ENCODE peak calls at places on chromosomes 6 and 20, in nine cellular contexts. E is breast epithelium; T is lower lobe of right lung; V is CD8-positive, alpha-beta memory T cell; I is tibial artery; B is H9; W is upper lobe of left lung; M is A549; G is H1. U is an unnamed sample.

GRCh38 chr6:170295519-170296422 is 4.9 kb upstream of the DLL1 start:
- DNase-seq in I (peak), G (peak), T (peak), E (no peak), V (no peak), M (no peak), B (peak), W (peak), U (no peak)

GRCh38 chr6:75422024-75422639 is 71.5 kb downstream of the FILIP1 start:
- DNase-seq in M (no peak), G (no peak), E (no peak), W (no peak), I (no peak), T (no peak), V (no peak), B (no peak), U (no peak)

GRCh38 chr6:9398794-9399373 is 963.5 kb upstream of the SLC35B3 start:
- DNase-seq in W (peak), M (no peak), B (no peak), V (no peak), G (no peak), T (no peak), I (no peak), E (no peak), U (no peak)

GRCh38 chr6:46949662-46950280 is 28.0 kb upstream of the ADGRF5 start:
- DNase-seq in E (no peak), W (no peak), I (peak), V (no peak), T (peak), M (peak), B (no peak), G (no peak), U (no peak)

GRCh38 chr20:21136015-21136732 is 10.3 kb downstream of the KIZ start:
- DNase-seq in E (no peak), M (no peak), T (no peak), I (no peak), V (no peak), W (no peak), G (peak), B (no peak), U (no peak)

GRCh38 chr6:131781717-131782116 is 26.1 kb upstream of the ENPP1 start:
- DNase-seq in B (no peak), V (no peak), W (no peak), T (no peak), I (no peak), M (no peak), G (no peak), E (no peak), U (no peak)

GRCh38 chr6:34260576-34261267 is 11.9 kb upstream of the SMIM29 start:
- DNase-seq in B (no peak), I (peak), G (no peak), W (no peak), E (no peak), M (no peak), T (no peak), V (no peak), U (no peak)

GRCh38 chr6:138945354-138945753 is 42.7 kb downstream of the REPS1 start:
- DNase-seq in V (no peak), E (no peak), I (no peak), M (peak), G (no peak), T (no peak), B (peak), W (no peak), U (no peak)

GRCh38 chr6:118758942-118759341 is 107.6 kb upstream of the CEP85L start:
- DNase-seq in V (no peak), W (no peak), G (no peak), E (no peak), B (no peak), T (no peak), I (no peak), M (no peak), U (no peak)

GRCh38 chr6:31586596-31586995 is 519 bp downstream of the LST1 start:
- DNase-seq in B (no peak), G (no peak), V (peak), W (peak), I (no peak), M (no peak), E (no peak), T (no peak), U (no peak)

GRCh38 chr20:60138263-60139127 is 180.3 kb downstream of the CDH26 start:
- DNase-seq in M (no peak), G (no peak), W (peak), T (peak), I (no peak), B (no peak), V (no peak), E (no peak), U (no peak)

GRCh38 chr6:111013144-111013905 is 31.5 kb downstream of the RPF2 start:
- DNase-seq in T (no peak), I (no peak), B (no peak), G (no peak), M (no peak), E (no peak), W (no peak), V (no peak), U (no peak)

GRCh38 chr6:85401186-85402062 is 48.5 kb upstream of the NT5E start:
- DNase-seq in W (no peak), I (no peak), M (no peak), E (no peak), G (no peak), T (no peak), V (no peak), B (no peak), U (no peak)

DNA sequence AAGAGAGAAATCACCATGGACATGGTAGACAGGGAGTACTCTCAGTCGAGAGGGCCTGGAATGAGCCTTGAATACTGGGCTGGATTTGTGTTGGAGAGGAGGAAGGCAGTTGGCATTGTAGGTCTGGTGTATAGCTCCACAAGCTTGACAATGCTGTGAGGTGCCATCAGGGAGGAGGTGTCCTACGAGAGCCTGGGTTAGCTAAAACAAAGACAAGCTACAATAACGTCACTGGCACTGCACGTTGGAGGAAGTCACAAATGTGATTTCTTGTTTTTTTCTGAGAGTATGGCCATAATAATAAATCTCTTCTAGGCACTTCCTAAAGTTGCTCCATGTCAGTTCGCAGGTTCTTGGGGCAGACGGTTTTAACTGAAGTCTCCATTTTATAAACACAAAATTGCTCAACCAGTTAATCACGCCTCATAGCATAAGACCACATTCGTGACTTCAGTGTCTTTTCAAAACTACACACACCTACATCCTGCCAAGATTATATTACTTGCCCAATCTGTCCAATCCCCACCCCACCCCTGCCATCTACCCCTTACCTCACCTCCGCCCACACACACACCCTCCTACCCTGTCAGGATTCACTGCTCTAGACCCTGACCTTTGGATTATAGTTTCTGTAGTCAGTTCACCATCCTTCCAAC is 4.4 kb upstream of the HLA-DMB start:
- DNase-seq in G (no peak), W (no peak), E (no peak), I (no peak), T (no peak), V (no peak), B (no peak), M (no peak), U (no peak)
- H3K27ac ChIP-seq in G (no peak), W (peak), E (no peak), I (no peak), T (peak), V (peak), B (no peak), M (no peak), U (no peak)

GRCh38 chr6:30326446-30327231 is at the start of gene TRIM39:
- DNase-seq in G (peak), V (peak), E (peak), T (peak), B (peak), W (peak), M (peak), I (peak), U (no peak)

GRCh38 chr6:30325873-30326445 is 768 bp upstream of the TRIM39 start:
- DNase-seq in I (no peak), M (no peak), V (no peak), G (peak), B (peak), T (no peak), E (no peak), W (no peak), U (no peak)

GRCh38 chr6:30327232-30327746 is 562 bp downstream of the TRIM39 start:
- DNase-seq in B (no peak), T (no peak), E (peak), M (no peak), W (no peak), G (no peak), I (no peak), V (no peak), U (peak)

GRCh38 chr6:30323806-30324205 is 2.9 kb upstream of the TRIM39 start:
- DNase-seq in I (no peak), T (no peak), M (no peak), B (no peak), W (no peak), E (no peak), G (no peak), V (no peak), U (no peak)

DNA sequence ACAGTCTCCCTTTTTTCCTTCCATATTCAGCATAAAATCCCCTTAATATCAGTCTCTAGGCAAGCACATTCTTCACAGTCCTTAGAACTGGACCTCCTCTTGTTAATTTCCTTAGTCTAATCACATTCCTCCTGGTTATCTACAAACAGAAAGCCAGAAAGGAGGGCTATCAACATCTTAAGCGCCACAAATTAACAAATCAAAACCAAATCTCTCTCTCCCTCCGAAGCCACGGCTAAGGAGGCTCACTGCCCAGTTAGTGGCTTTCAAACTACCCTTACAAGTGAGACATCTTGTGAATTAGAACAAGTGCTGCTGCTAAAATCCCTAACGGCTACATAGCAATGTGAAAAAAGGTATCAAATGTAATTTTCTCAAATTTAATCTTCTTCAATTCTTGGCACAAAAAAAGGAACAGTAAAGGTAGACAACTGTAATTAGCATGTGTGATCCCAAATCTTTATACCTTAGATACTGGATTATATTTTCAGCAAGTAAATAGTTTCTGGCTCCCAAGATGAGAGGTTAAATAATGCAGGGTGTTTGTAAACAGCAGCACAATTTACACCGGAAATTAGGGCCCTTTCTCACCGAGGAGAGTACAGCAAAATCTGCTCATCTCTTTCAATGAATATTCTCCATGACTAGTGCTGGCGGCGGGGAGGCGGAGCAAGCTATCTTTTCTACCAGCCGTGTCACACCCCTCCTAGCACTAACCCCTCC is 1.4 kb upstream of the TRIM39 start:
- DNase-seq in I (no peak), M (peak), B (no peak), G (no peak), E (peak), V (peak), T (peak), W (no peak), U (no peak)
- H3K27ac ChIP-seq in I (peak), M (peak), B (peak), G (no peak), E (peak), V (peak), T (peak), W (peak), U (peak)

GRCh38 chr6:35586542-35586941 is 73.8 kb upstream of the TULP1 start:
- DNase-seq in M (no peak), V (no peak), B (no peak), W (no peak), I (no peak), E (peak), T (no peak), G (no peak), U (no peak)
- H3K27ac ChIP-seq in M (no peak), V (no peak), B (no peak), W (peak), I (peak), E (peak), T (peak), G (no peak), U (no peak)

GRCh38 chr6:21522007-21522758 is 71.4 kb upstream of the SOX4 start:
- DNase-seq in W (no peak), I (no peak), B (no peak), E (no peak), V (no peak), G (no peak), T (no peak), M (no peak), U (no peak)

GRCh38 chr6:21526974-21527373 is 66.6 kb upstream of the SOX4 start:
- DNase-seq in V (no peak), G (no peak), E (no peak), I (no peak), B (no peak), T (no peak), W (no peak), M (no peak), U (no peak)

GRCh38 chr6:21527731-21528130 is 65.8 kb upstream of the SOX4 start:
- DNase-seq in T (no peak), E (no peak), I (no peak), B (no peak), W (no peak), M (no peak), G (no peak), V (no peak), U (no peak)

GRCh38 chr6:21522773-21523490 is 70.6 kb upstream of the SOX4 start:
- DNase-seq in T (no peak), I (no peak), G (peak), V (no peak), B (peak), E (no peak), W (no peak), M (peak), U (no peak)

DNA sequence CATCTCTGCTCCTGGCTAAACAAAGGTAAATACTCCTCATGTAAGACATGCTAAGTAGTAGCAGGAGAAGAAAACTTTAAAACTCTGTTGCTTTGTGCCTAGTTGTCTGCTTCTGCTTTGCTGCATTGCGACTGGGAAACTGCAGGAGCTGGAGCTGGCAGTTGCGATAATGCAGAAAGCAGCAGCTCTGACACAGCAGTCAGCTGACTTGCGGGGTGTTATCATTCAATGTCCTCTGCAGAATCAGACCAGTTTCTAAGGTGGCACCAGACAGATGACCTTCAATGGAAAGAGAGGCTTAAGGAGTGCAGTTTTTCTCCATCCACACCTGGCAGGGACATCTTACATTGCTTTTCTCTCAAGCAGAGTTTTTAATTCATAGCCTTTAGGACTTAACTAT is 69.9 kb upstream of the SOX4 start:
- DNase-seq in G (no peak), E (no peak), T (no peak), W (no peak), I (no peak), M (no peak), V (no peak), B (no peak), U (no peak)
- H3K27ac ChIP-seq in G (no peak), E (no peak), T (no peak), W (no peak), I (no peak), M (no peak), V (no peak), B (no peak), U (no peak)

DNA sequence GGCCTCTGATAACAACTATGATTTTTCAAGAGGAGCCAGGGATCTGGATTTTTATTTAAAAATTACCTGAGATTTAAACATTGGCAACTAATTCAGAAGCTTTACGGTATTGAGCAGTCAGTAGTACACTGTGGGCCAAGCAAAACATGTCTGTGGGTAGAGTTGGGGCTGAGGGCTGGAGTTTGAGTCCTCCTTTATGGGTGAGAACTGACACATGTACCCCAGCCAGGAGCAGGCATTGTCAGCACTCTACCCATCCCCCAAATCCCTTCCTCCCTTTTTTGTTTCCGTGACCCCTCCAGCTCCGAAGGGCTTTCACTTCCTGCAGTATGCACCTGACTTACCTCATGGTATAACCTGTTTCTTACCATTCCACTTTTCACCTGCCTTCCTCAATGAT is 131.4 kb downstream of the SNX5 start:
- DNase-seq in V (no peak), B (no peak), M (no peak), G (no peak), E (no peak), T (no peak), I (no peak), W (no peak), U (no peak)
- H3K27ac ChIP-seq in V (no peak), B (no peak), M (no peak), G (no peak), E (peak), T (no peak), I (peak), W (peak), U (no peak)

GRCh38 chr20:3798908-3799248 is 2.8 kb downstream of the CDC25B start:
- DNase-seq in B (no peak), W (no peak), M (no peak), I (no peak), T (peak), V (no peak), G (no peak), E (no peak), U (no peak)
- H3K27ac ChIP-seq in B (no peak), W (peak), M (peak), I (no peak), T (peak), V (peak), G (peak), E (peak), U (no peak)

GRCh38 chr6:109056661-109057060 is 38.0 kb downstream of the SESN1 start:
- DNase-seq in B (no peak), T (no peak), M (no peak), V (no peak), E (no peak), G (no peak), W (no peak), I (no peak), U (no peak)

GRCh38 chr6:109058620-109059019 is 36.0 kb downstream of the SESN1 start:
- DNase-seq in E (no peak), T (no peak), V (no peak), G (no peak), M (no peak), I (no peak), B (no peak), W (no peak), U (no peak)

GRCh38 chr6:109059591-109060021 is 35.0 kb downstream of the SESN1 start:
- DNase-seq in G (no peak), M (no peak), I (no peak), T (no peak), W (no peak), V (no peak), B (no peak), E (no peak), U (no peak)

GRCh38 chr6:109060585-109060984 is 34.1 kb downstream of the SESN1 start:
- DNase-seq in V (no peak), T (no peak), I (no peak), M (no peak), G (no peak), W (no peak), E (no peak), B (no peak), U (no peak)

DNA sequence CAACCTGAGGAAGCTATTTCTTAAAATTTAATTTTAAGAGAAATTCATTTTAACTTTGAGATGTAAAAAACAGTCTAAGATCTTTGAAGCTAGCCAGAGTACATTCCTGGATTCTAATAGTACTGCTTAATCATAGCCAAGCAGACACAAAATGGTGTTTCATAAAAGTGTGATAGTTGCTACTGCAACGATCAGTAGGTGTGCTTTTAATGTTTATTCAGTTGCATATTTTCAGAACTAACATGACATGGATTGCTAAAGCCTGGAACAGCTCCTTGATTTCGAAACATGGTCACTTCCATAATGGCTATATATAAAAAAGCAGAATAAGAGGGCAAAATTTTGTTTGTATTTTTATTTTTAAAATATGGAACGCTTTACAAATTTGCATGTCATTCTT is 35.5 kb downstream of the SESN1 start:
- DNase-seq in V (no peak), W (no peak), B (no peak), T (no peak), I (no peak), E (no peak), M (peak), G (no peak), U (no peak)
- H3K27ac ChIP-seq in V (no peak), W (peak), B (no peak), T (peak), I (no peak), E (peak), M (no peak), G (no peak), U (peak)